ENCODE peak calls at places on chromosome 9, in nine cellular contexts. S is GM12891, L is transverse colon, D is spleen, K is stomach, X is prostate gland, Z is sigmoid colon, R is breast epithelium, C is HCT116. E is an unnamed sample.

GRCh38 chr9:75390951-75391350 is 302.6 kb downstream of the OSTF1 start:
- DNase-seq in S (no peak), L (no peak), D (no peak), K (no peak), X (no peak), Z (no peak), R (no peak), C (no peak), E (no peak)

GRCh38 chr9:27303219-27303618 is 6.3 kb upstream of the EQTN start:
- DNase-seq in S (no peak), L (no peak), D (no peak), K (no peak), X (no peak), Z (no peak), R (no peak), C (no peak), E (no peak)

GRCh38 chr9:109331353-109331752 is 10.5 kb upstream of the EPB41L4B start:
- DNase-seq in S (no peak), L (peak), D (no peak), K (peak), X (peak), Z (no peak), R (peak), C (no peak), E (no peak)

GRCh38 chr9:84404095-84404686 is 63.6 kb upstream of the SLC28A3 start:
- DNase-seq in S (peak), L (no peak), D (no peak), K (no peak), X (no peak), Z (no peak), R (no peak), C (peak), E (no peak)

GRCh38 chr9:89864731-89865130 is 259.9 kb downstream of the GADD45G start:
- DNase-seq in S (no peak), L (no peak), D (peak), K (no peak), X (no peak), Z (peak), R (no peak), C (no peak), E (no peak)

GRCh38 chr9:127884427-127884911 is 7.0 kb upstream of the AK1 start:
- DNase-seq in S (no peak), L (no peak), D (peak), K (peak), X (no peak), Z (peak), R (no peak), C (no peak), E (no peak)

GRCh38 chr9:12426198-12426864 is 266.9 kb upstream of the TYRP1 start:
- DNase-seq in S (no peak), L (no peak), D (no peak), K (no peak), X (no peak), Z (no peak), R (no peak), C (no peak), E (no peak)

GRCh38 chr9:21789541-21790037 is 12.8 kb upstream of the MTAP start:
- DNase-seq in S (no peak), L (peak), D (no peak), K (peak), X (peak), Z (no peak), R (peak), C (peak), E (no peak)

GRCh38 chr9:133701981-133702797 is 36.0 kb downstream of the SARDH start:
- DNase-seq in S (no peak), L (peak), D (peak), K (no peak), X (no peak), Z (peak), R (no peak), C (no peak), E (no peak)

GRCh38 chr9:95373069-95373681 is 55.7 kb upstream of the FANCC start:
- DNase-seq in S (no peak), L (no peak), D (no peak), K (no peak), X (no peak), Z (no peak), R (no peak), C (no peak), E (no peak)

GRCh38 chr9:109708507-109708945 is 71.5 kb upstream of the PALM2AKAP2 start:
- DNase-seq in S (no peak), L (no peak), D (no peak), K (no peak), X (no peak), Z (no peak), R (no peak), C (no peak), E (no peak)

GRCh38 chr9:80874276-80874675 is 815.1 kb downstream of the TLE1 start:
- DNase-seq in S (no peak), L (no peak), D (no peak), K (no peak), X (no peak), Z (no peak), R (no peak), C (no peak), E (no peak)

GRCh38 chr9:89743216-89743575 is 138.4 kb downstream of the GADD45G start:
- DNase-seq in S (no peak), L (no peak), D (no peak), K (no peak), X (no peak), Z (no peak), R (no peak), C (no peak), E (peak)

GRCh38 chr9:14908221-14909206 is 1.7 kb downstream of the FREM1 start:
- DNase-seq in S (no peak), L (no peak), D (no peak), K (no peak), X (no peak), Z (no peak), R (no peak), C (no peak), E (no peak)

GRCh38 chr9:4750021-4750673 is 9.1 kb upstream of the AK3 start:
- DNase-seq in S (no peak), L (no peak), D (no peak), K (no peak), X (no peak), Z (no peak), R (no peak), C (no peak), E (no peak)

GRCh38 chr9:82750411-82750918 is 312.5 kb downstream of the RASEF start:
- DNase-seq in S (no peak), L (no peak), D (no peak), K (no peak), X (no peak), Z (no peak), R (no peak), C (no peak), E (no peak)

GRCh38 chr9:11697101-11697500 is 996.1 kb upstream of the TYRP1 start:
- DNase-seq in S (no peak), L (no peak), D (no peak), K (no peak), X (no peak), Z (no peak), R (no peak), C (no peak), E (no peak)

GRCh38 chr9:129164246-129164930 is 13.7 kb downstream of the IER5L start:
- DNase-seq in S (no peak), L (peak), D (no peak), K (peak), X (peak), Z (peak), R (peak), C (no peak), E (no peak)

GRCh38 chr9:86591472-86591871 is 237.3 kb upstream of the TUT7 start:
- DNase-seq in S (no peak), L (no peak), D (no peak), K (no peak), X (no peak), Z (no peak), R (no peak), C (no peak), E (no peak)

GRCh38 chr9:111483419-111483861 is 743 bp downstream of the ECPAS start:
- DNase-seq in S (peak), L (peak), D (no peak), K (no peak), X (no peak), Z (no peak), R (no peak), C (no peak), E (peak)

GRCh38 chr9:98075332-98075805 is 18.8 kb downstream of the NANS start:
- DNase-seq in S (no peak), L (no peak), D (peak), K (peak), X (no peak), Z (no peak), R (no peak), C (peak), E (no peak)

GRCh38 chr9:127058645-127059021 is 63.8 kb downstream of the ANGPTL2 start:
- DNase-seq in S (no peak), L (no peak), D (no peak), K (no peak), X (no peak), Z (no peak), R (no peak), C (no peak), E (no peak)

GRCh38 chr9:135572233-135572632 is 10.7 kb downstream of the PAEP start:
- DNase-seq in S (no peak), L (no peak), D (no peak), K (no peak), X (no peak), Z (no peak), R (no peak), C (no peak), E (no peak)

GRCh38 chr9:20015427-20015931 is 226.6 kb upstream of the SLC24A2 start:
- DNase-seq in S (no peak), L (no peak), D (no peak), K (no peak), X (no peak), Z (no peak), R (no peak), C (no peak), E (no peak)

GRCh38 chr9:134058716-134059115 is 9.1 kb downstream of the BRD3 start:
- DNase-seq in S (peak), L (no peak), D (peak), K (peak), X (no peak), Z (peak), R (no peak), C (no peak), E (peak)

GRCh38 chr9:109255394-109255793 is 65.5 kb downstream of the EPB41L4B start:
- DNase-seq in S (no peak), L (no peak), D (no peak), K (no peak), X (no peak), Z (no peak), R (no peak), C (no peak), E (no peak)

GRCh38 chr9:115373000-115373709 is 255.2 kb upstream of the TNC start:
- DNase-seq in S (no peak), L (no peak), D (no peak), K (peak), X (no peak), Z (no peak), R (no peak), C (peak), E (no peak)

GRCh38 chr9:88988796-88989641 is 2.2 kb upstream of the S1PR3 start:
- DNase-seq in S (no peak), L (no peak), D (no peak), K (no peak), X (no peak), Z (no peak), R (no peak), C (no peak), E (no peak)

GRCh38 chr9:112548836-112549235 is 62.2 kb downstream of the KIAA1958 start:
- DNase-seq in S (no peak), L (no peak), D (no peak), K (no peak), X (no peak), Z (no peak), R (no peak), C (no peak), E (no peak)

GRCh38 chr9:34512131-34513078 is 10.4 kb downstream of the ENHO start:
- DNase-seq in S (no peak), L (no peak), D (no peak), K (no peak), X (peak), Z (peak), R (no peak), C (no peak), E (no peak)

GRCh38 chr9:114338187-114338586 is 8.5 kb downstream of the ORM2 start:
- DNase-seq in S (no peak), L (no peak), D (no peak), K (no peak), X (no peak), Z (no peak), R (no peak), C (no peak), E (no peak)
- TF ChIP-seq POLR2AphosphoS5 in S (no peak), L (no peak), D (no peak), K (no peak), X (no peak), Z (no peak), R (no peak), C (no peak), E (no peak)

GRCh38 chr9:96854877-96855273 is 561 bp upstream of the ZNF782 start:
- DNase-seq in S (no peak), L (no peak), D (no peak), K (no peak), X (no peak), Z (no peak), R (no peak), C (no peak), E (no peak)

GRCh38 chr9:96852676-96853075 is 1.6 kb downstream of the ZNF782 start:
- DNase-seq in S (no peak), L (no peak), D (no peak), K (no peak), X (no peak), Z (no peak), R (no peak), C (no peak), E (no peak)

GRCh38 chr9:96856363-96857286 is 2.3 kb upstream of the ZNF782 start:
- DNase-seq in S (no peak), L (peak), D (peak), K (peak), X (peak), Z (no peak), R (no peak), C (peak), E (no peak)

GRCh38 chr9:96853711-96854072 is 622 bp downstream of the ZNF782 start:
- DNase-seq in S (no peak), L (no peak), D (no peak), K (no peak), X (no peak), Z (no peak), R (no peak), C (no peak), E (no peak)

DNA sequence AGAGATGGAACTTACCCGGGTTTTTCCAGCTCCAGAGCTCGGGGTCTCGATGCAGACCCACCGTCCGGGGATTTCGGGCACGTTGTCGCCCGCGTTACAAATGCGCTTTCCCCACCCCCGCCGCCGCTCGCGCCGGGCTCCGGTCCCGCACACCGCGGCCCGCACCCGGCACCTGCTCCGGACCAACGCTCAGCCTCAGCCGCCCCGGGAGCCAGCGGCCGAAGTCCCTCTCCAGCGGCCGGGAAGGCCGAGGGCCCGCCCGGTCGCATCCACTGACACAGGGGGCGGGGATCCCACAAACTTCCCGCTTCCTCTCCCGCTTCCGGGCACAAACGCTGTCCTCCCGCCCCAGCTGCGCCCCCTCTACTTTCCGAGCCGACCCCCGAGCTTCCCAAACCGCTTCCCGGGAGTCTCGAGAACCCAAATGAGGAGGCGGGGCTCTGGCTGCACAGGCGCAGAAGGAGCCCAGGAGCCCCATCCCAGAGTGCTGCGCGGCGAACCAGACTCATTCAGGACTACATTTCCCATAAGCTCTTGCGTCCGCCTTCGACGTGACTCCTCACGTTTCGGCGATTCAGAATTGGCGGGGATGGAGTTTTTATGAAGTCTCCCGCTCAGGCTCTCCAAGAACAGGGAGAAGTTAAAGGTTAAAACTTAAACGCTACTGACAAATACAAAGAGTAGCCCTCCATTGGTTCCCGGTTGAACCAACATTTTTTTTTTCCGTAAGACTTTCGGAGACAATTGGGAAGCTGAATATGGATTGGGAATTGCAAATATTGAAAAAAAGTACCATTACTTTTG is at the start of gene ZNF782:
- DNase-seq in S (peak), L (peak), D (peak), K (peak), X (peak), Z (peak), R (peak), C (peak), E (peak)
- TF ChIP-seq POLR2A in S (no peak), L (no peak), D (no peak), K (no peak), X (peak), Z (no peak), R (no peak), C (peak), E (peak)

GRCh38 chr9:92617195-92617813 is 52.6 kb downstream of the IPPK start:
- DNase-seq in S (no peak), L (no peak), D (no peak), K (peak), X (no peak), Z (peak), R (no peak), C (no peak), E (no peak)

GRCh38 chr9:92615790-92616189 is 54.1 kb downstream of the IPPK start:
- DNase-seq in S (no peak), L (no peak), D (no peak), K (no peak), X (no peak), Z (peak), R (peak), C (no peak), E (no peak)

GRCh38 chr9:92614763-92615441 is 55.0 kb downstream of the IPPK start:
- DNase-seq in S (no peak), L (no peak), D (no peak), K (no peak), X (no peak), Z (peak), R (peak), C (no peak), E (no peak)

GRCh38 chr9:92617951-92618510 is 51.9 kb downstream of the IPPK start:
- DNase-seq in S (no peak), L (no peak), D (no peak), K (peak), X (no peak), Z (peak), R (no peak), C (no peak), E (no peak)

GRCh38 chr9:92616199-92617129 is 53.5 kb downstream of the IPPK start:
- DNase-seq in S (no peak), L (no peak), D (no peak), K (peak), X (no peak), Z (peak), R (peak), C (no peak), E (no peak)
- TF ChIP-seq POLR2AphosphoS5 in S (no peak), L (peak), D (no peak), K (peak), X (peak), Z (no peak), R (peak), C (no peak), E (no peak)

GRCh38 chr9:116471943-116472506 is 215.1 kb upstream of the TRIM32 start:
- DNase-seq in S (no peak), L (no peak), D (no peak), K (no peak), X (no peak), Z (no peak), R (no peak), C (no peak), E (no peak)

GRCh38 chr9:116469128-116469527 is 218.0 kb upstream of the TRIM32 start:
- DNase-seq in S (no peak), L (no peak), D (no peak), K (no peak), X (no peak), Z (no peak), R (no peak), C (no peak), E (no peak)

GRCh38 chr9:116468369-116468768 is 218.7 kb upstream of the TRIM32 start:
- DNase-seq in S (no peak), L (no peak), D (no peak), K (no peak), X (no peak), Z (no peak), R (no peak), C (no peak), E (no peak)

GRCh38 chr9:116467740-116468351 is 219.3 kb upstream of the TRIM32 start:
- DNase-seq in S (no peak), L (no peak), D (no peak), K (no peak), X (no peak), Z (no peak), R (no peak), C (no peak), E (no peak)

GRCh38 chr9:116471093-116471906 is 215.8 kb upstream of the TRIM32 start:
- DNase-seq in S (no peak), L (no peak), D (no peak), K (no peak), X (no peak), Z (no peak), R (no peak), C (no peak), E (no peak)
- TF ChIP-seq POLR2A in S (no peak), L (no peak), D (no peak), K (no peak), X (no peak), Z (no peak), R (no peak), C (no peak), E (no peak)

DNA sequence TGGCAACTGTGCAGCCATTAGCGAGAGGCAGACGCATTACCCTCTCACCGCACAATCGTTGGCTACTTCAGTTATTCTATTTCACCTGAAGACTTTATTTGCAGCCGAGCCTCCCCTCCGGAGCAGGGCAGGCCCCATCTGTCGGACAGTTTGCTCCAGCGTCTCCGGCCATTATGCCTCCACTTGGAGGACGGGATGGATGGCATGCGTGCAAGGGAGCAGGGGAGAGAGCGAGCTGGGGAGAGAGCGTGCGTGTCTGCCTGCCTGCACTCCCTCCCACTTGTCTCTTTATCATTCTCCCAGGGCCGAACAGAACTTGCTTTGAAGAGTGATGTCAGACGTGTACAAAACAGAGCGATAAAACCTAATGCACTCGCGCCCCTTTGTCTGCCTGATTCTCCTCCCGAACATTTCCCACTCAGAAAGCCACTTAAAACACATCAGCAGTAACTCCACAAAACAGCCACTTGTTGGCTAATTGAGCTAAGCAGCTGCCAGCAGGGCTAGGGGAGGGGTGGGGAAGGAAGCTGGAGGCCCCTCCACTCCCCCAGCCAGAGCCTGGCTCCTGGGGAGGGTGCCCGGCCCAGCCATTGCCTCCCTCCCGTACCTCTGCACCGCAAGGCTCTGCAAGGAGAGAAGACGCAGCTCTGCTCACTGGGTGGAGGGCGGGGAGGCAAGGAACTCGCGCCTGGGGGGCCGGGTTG is 43.4 kb upstream of the FUBP3 start:
- DNase-seq in S (no peak), L (no peak), D (no peak), K (no peak), X (peak), Z (no peak), R (no peak), C (no peak), E (no peak)
- TF ChIP-seq POLR2AphosphoS5 in S (no peak), L (no peak), D (peak), K (no peak), X (no peak), Z (no peak), R (no peak), C (no peak), E (no peak)

GRCh38 chr9:121975801-121976277 is 117.3 kb downstream of the TTLL11 start:
- DNase-seq in S (no peak), L (peak), D (no peak), K (peak), X (no peak), Z (no peak), R (no peak), C (peak), E (no peak)
- TF ChIP-seq POLR2A in S (no peak), L (no peak), D (no peak), K (no peak), X (no peak), Z (no peak), R (no peak), C (no peak), E (no peak)

DNA sequence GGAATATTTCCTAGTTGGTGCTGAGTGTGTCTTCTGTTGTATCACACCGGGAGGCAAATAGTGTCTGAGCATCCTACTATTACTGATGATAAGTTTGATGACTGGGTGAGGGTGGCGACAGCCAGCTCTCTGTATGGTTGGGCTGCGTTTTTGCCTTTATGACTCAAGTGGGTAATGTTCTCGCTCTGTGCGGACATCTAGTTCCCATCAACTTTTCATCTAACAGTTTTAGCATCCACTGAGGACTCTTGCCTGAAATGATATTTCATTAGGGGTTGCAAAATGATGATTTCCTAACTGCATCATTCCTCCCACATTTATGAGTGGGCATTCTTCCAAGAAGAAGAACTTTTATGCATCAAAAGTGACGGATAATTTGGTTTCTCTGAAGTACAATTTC is 26.5 kb downstream of the HMCN2 start:
- DNase-seq in S (no peak), L (no peak), D (no peak), K (no peak), X (no peak), Z (peak), R (no peak), C (no peak), E (no peak)
- TF ChIP-seq POLR2AphosphoS5 in S (no peak), L (peak), D (no peak), K (no peak), X (peak), Z (peak), R (no peak), C (no peak), E (no peak)

E was measured in GM12892.